ENCODE peak calls at places on chromosomes 5 and 9, in nine cellular contexts. One of them, this sample, is unnamed.
A peak's percentile ranks its signal among the peaks of the same experiment; 100 is the strongest.

GRCh38 chr5:98899456-98899855 is 29.4 kb downstream of the CHD1 start:
- DNase-seq in OCI-LY7: no peak
- DNase-seq in fibroblast of mammary gland: no peak
- DNase-seq in transverse colon: no peak
- DNase-seq in upper lobe of right lung: no peak
- DNase-seq in uterus: no peak
- DNase-seq in Calu3: no peak
- DNase-seq in vagina: no peak
- DNase-seq in mucosa of descending colon: no peak
- DNase-seq in this sample: no peak

GRCh38 chr9:36308281-36308680 is 50.0 kb upstream of the GNE start:
- DNase-seq in upper lobe of right lung: no peak
- DNase-seq in OCI-LY7: no peak
- DNase-seq in Calu3: no peak
- DNase-seq in uterus: no peak
- DNase-seq in mucosa of descending colon: no peak
- DNase-seq in vagina: no peak
- DNase-seq in fibroblast of mammary gland: no peak
- DNase-seq in transverse colon: no peak
- DNase-seq in this sample: no peak

GRCh38 chr9:80437825-80438224 is 866.1 kb downstream of the TLE4 start:
- DNase-seq in Calu3: no peak
- DNase-seq in transverse colon: no peak
- DNase-seq in OCI-LY7: no peak
- DNase-seq in mucosa of descending colon: no peak
- DNase-seq in upper lobe of right lung: no peak
- DNase-seq in vagina: no peak
- DNase-seq in uterus: no peak
- DNase-seq in fibroblast of mammary gland: no peak
- DNase-seq in this sample: no peak

GRCh38 chr5:154084255-154084654 is 45.5 kb downstream of the MFAP3 start:
- DNase-seq in transverse colon: no peak
- DNase-seq in OCI-LY7: no peak
- DNase-seq in uterus: no peak
- DNase-seq in mucosa of descending colon: no peak
- DNase-seq in Calu3: no peak
- DNase-seq in fibroblast of mammary gland: no peak
- DNase-seq in upper lobe of right lung: no peak
- DNase-seq in vagina: no peak
- DNase-seq in this sample: no peak

GRCh38 chr9:17742065-17742464 is 163.2 kb downstream of the SH3GL2 start:
- DNase-seq in mucosa of descending colon: no peak
- DNase-seq in Calu3: no peak
- DNase-seq in transverse colon: no peak
- DNase-seq in upper lobe of right lung: no peak
- DNase-seq in vagina: no peak
- DNase-seq in fibroblast of mammary gland: no peak
- DNase-seq in OCI-LY7: no peak
- DNase-seq in uterus: no peak
- DNase-seq in this sample: no peak

GRCh38 chr9:77663754-77664153 is 15.6 kb upstream of the GNA14 start:
- DNase-seq in uterus: no peak
- DNase-seq in mucosa of descending colon: peak; percentile 42
- DNase-seq in upper lobe of right lung: no peak
- DNase-seq in vagina: no peak
- DNase-seq in fibroblast of mammary gland: peak; percentile 35
- DNase-seq in Calu3: peak; percentile 64
- DNase-seq in OCI-LY7: no peak
- DNase-seq in transverse colon: peak; percentile 54
- DNase-seq in this sample: no peak

GRCh38 chr5:162768962-162769464 is 668.4 kb upstream of the CCNG1 start:
- DNase-seq in OCI-LY7: no peak
- DNase-seq in Calu3: no peak
- DNase-seq in transverse colon: no peak
- DNase-seq in vagina: no peak
- DNase-seq in mucosa of descending colon: no peak
- DNase-seq in upper lobe of right lung: no peak
- DNase-seq in uterus: no peak
- DNase-seq in fibroblast of mammary gland: no peak
- DNase-seq in this sample: no peak

GRCh38 chr5:77958642-77959315 is 182.6 kb upstream of the TBCA start:
- DNase-seq in OCI-LY7: no peak
- DNase-seq in Calu3: no peak
- DNase-seq in transverse colon: no peak
- DNase-seq in fibroblast of mammary gland: no peak
- DNase-seq in uterus: no peak
- DNase-seq in vagina: no peak
- DNase-seq in upper lobe of right lung: no peak
- DNase-seq in mucosa of descending colon: no peak
- DNase-seq in this sample: no peak

GRCh38 chr5:126341906-126342625 is 81.1 kb upstream of the GRAMD2B start:
- DNase-seq in uterus: no peak
- DNase-seq in fibroblast of mammary gland: no peak
- DNase-seq in Calu3: no peak
- DNase-seq in transverse colon: no peak
- DNase-seq in mucosa of descending colon: no peak
- DNase-seq in vagina: no peak
- DNase-seq in upper lobe of right lung: no peak
- DNase-seq in OCI-LY7: no peak
- DNase-seq in this sample: no peak

GRCh38 chr5:27137329-27137728 is 98.9 kb upstream of the CDH9 start:
- DNase-seq in uterus: no peak
- DNase-seq in OCI-LY7: no peak
- DNase-seq in upper lobe of right lung: no peak
- DNase-seq in fibroblast of mammary gland: no peak
- DNase-seq in mucosa of descending colon: no peak
- DNase-seq in transverse colon: no peak
- DNase-seq in Calu3: no peak
- DNase-seq in vagina: no peak
- DNase-seq in this sample: no peak

GRCh38 chr5:19314840-19315239 is 673.2 kb downstream of the CDH18 start:
- DNase-seq in mucosa of descending colon: no peak
- DNase-seq in fibroblast of mammary gland: no peak
- DNase-seq in OCI-LY7: no peak
- DNase-seq in vagina: no peak
- DNase-seq in uterus: no peak
- DNase-seq in Calu3: peak; percentile 16
- DNase-seq in upper lobe of right lung: no peak
- DNase-seq in transverse colon: no peak
- DNase-seq in this sample: no peak

GRCh38 chr5:110070836-110071235 is 381.1 kb downstream of the MAN2A1 start:
- DNase-seq in mucosa of descending colon: no peak
- DNase-seq in fibroblast of mammary gland: peak; percentile 14
- DNase-seq in Calu3: no peak
- DNase-seq in uterus: no peak
- DNase-seq in upper lobe of right lung: no peak
- DNase-seq in OCI-LY7: no peak
- DNase-seq in transverse colon: no peak
- DNase-seq in vagina: no peak
- DNase-seq in this sample: no peak

GRCh38 chr5:1363160-1363559 is 18.3 kb upstream of the CLPTM1L start:
- DNase-seq in mucosa of descending colon: no peak
- DNase-seq in OCI-LY7: peak; percentile 22
- DNase-seq in upper lobe of right lung: no peak
- DNase-seq in uterus: no peak
- DNase-seq in vagina: no peak
- DNase-seq in transverse colon: no peak
- DNase-seq in Calu3: no peak
- DNase-seq in fibroblast of mammary gland: no peak
- DNase-seq in this sample: no peak
- TF ChIP-seq CTCF in mucosa of descending colon: no peak
- TF ChIP-seq CTCF in OCI-LY7: peak; percentile 18
- TF ChIP-seq CTCF in upper lobe of right lung: no peak
- TF ChIP-seq CTCF in uterus: no peak
- TF ChIP-seq CTCF in vagina: no peak
- TF ChIP-seq CTCF in transverse colon: no peak
- TF ChIP-seq CTCF in Calu3: no peak
- TF ChIP-seq CTCF in fibroblast of mammary gland: no peak
- TF ChIP-seq CTCF in this sample: no peak

DNA sequence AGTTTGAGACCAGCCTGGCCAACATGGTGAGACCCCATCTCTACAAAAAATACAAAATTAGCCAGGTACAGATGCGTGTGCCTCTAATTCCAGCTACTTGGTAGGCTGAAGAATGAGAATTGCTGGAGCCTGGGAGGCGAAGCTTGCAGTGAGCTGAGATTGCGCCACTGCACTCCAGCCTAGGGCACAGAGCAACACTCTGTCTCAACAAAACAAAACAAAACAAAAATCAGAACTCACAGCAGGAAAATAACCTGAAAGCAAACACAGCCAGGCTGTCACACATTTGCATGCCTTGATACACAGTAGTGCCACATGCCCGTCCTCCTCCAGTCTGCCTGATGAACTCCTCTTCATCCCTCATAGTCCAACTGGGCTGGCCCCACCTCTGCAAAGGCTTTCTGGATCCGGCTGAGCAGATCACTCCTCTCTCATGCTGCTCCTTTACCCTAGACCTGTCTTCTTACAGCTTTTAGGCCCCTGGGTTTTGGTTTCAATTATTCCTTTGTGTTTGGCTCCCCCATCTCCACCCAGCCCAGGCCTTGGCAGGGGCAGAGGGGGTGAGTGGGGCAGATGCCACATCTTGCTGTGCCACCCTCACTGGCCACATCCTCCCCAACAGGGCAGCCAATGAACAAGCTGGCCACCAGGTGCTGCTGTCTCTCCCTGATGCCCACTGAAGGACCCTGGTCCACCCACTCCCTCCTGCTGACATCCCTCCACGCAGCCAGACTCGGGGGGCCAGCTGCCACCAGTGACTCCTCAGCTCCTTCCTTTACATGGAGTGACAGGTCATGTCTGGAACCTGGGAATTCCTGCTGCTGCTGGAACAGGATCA is 62.0 kb upstream of the GGTA1 start:
- DNase-seq in uterus: no peak
- DNase-seq in transverse colon: no peak
- DNase-seq in fibroblast of mammary gland: no peak
- DNase-seq in OCI-LY7: no peak
- DNase-seq in upper lobe of right lung: no peak
- DNase-seq in vagina: no peak
- DNase-seq in mucosa of descending colon: no peak
- DNase-seq in Calu3: no peak
- DNase-seq in this sample: no peak
- TF ChIP-seq CTCF in uterus: no peak
- TF ChIP-seq CTCF in transverse colon: no peak
- TF ChIP-seq CTCF in fibroblast of mammary gland: no peak
- TF ChIP-seq CTCF in OCI-LY7: no peak
- TF ChIP-seq CTCF in upper lobe of right lung: no peak
- TF ChIP-seq CTCF in vagina: no peak
- TF ChIP-seq CTCF in mucosa of descending colon: no peak
- TF ChIP-seq CTCF in Calu3: no peak
- TF ChIP-seq CTCF in this sample: no peak

GRCh38 chr9:18939943-18940342 is 93.1 kb downstream of the SAXO1 start:
- DNase-seq in mucosa of descending colon: no peak
- DNase-seq in uterus: no peak
- DNase-seq in OCI-LY7: no peak
- DNase-seq in upper lobe of right lung: no peak
- DNase-seq in vagina: no peak
- DNase-seq in fibroblast of mammary gland: no peak
- DNase-seq in transverse colon: no peak
- DNase-seq in Calu3: no peak
- DNase-seq in this sample: no peak

GRCh38 chr9:18935521-18935920 is 97.5 kb downstream of the SAXO1 start:
- DNase-seq in OCI-LY7: no peak
- DNase-seq in mucosa of descending colon: no peak
- DNase-seq in Calu3: no peak
- DNase-seq in upper lobe of right lung: no peak
- DNase-seq in transverse colon: no peak
- DNase-seq in vagina: no peak
- DNase-seq in uterus: no peak
- DNase-seq in fibroblast of mammary gland: no peak
- DNase-seq in this sample: no peak

GRCh38 chr9:18942801-18943200 is 90.2 kb downstream of the SAXO1 start:
- DNase-seq in mucosa of descending colon: no peak
- DNase-seq in transverse colon: no peak
- DNase-seq in OCI-LY7: no peak
- DNase-seq in fibroblast of mammary gland: no peak
- DNase-seq in vagina: no peak
- DNase-seq in uterus: no peak
- DNase-seq in Calu3: no peak
- DNase-seq in upper lobe of right lung: no peak
- DNase-seq in this sample: no peak

GRCh38 chr9:18936094-18936871 is 96.7 kb downstream of the SAXO1 start:
- DNase-seq in vagina: no peak
- DNase-seq in transverse colon: no peak
- DNase-seq in Calu3: no peak
- DNase-seq in uterus: no peak
- DNase-seq in OCI-LY7: no peak
- DNase-seq in fibroblast of mammary gland: no peak
- DNase-seq in upper lobe of right lung: no peak
- DNase-seq in mucosa of descending colon: no peak
- DNase-seq in this sample: no peak

GRCh38 chr9:18941060-18941746 is 91.8 kb downstream of the SAXO1 start:
- DNase-seq in uterus: no peak
- DNase-seq in vagina: no peak
- DNase-seq in fibroblast of mammary gland: no peak
- DNase-seq in mucosa of descending colon: no peak
- DNase-seq in Calu3: no peak
- DNase-seq in upper lobe of right lung: no peak
- DNase-seq in OCI-LY7: no peak
- DNase-seq in transverse colon: no peak
- DNase-seq in this sample: no peak
- TF ChIP-seq CTCF in uterus: no peak
- TF ChIP-seq CTCF in vagina: no peak
- TF ChIP-seq CTCF in fibroblast of mammary gland: no peak
- TF ChIP-seq CTCF in mucosa of descending colon: no peak
- TF ChIP-seq CTCF in Calu3: no peak
- TF ChIP-seq CTCF in upper lobe of right lung: no peak
- TF ChIP-seq CTCF in OCI-LY7: no peak
- TF ChIP-seq CTCF in transverse colon: no peak
- TF ChIP-seq CTCF in this sample: no peak

GRCh38 chr9:128102861-128103588 is 24.5 kb downstream of the PTGES2 start:
- DNase-seq in upper lobe of right lung: no peak
- DNase-seq in vagina: no peak
- DNase-seq in Calu3: no peak
- DNase-seq in fibroblast of mammary gland: no peak
- DNase-seq in uterus: peak; percentile 66
- DNase-seq in mucosa of descending colon: peak; percentile 36
- DNase-seq in transverse colon: no peak
- DNase-seq in OCI-LY7: no peak
- DNase-seq in this sample: no peak

GRCh38 chr9:128102196-128102595 is 25.3 kb downstream of the PTGES2 start:
- DNase-seq in upper lobe of right lung: no peak
- DNase-seq in OCI-LY7: no peak
- DNase-seq in vagina: no peak
- DNase-seq in transverse colon: no peak
- DNase-seq in mucosa of descending colon: peak; percentile 31
- DNase-seq in uterus: no peak
- DNase-seq in Calu3: no peak
- DNase-seq in fibroblast of mammary gland: no peak
- DNase-seq in this sample: no peak

GRCh38 chr9:128104171-128104618 is 23.3 kb downstream of the PTGES2 start:
- DNase-seq in vagina: no peak
- DNase-seq in Calu3: no peak
- DNase-seq in mucosa of descending colon: peak; percentile 76
- DNase-seq in fibroblast of mammary gland: no peak
- DNase-seq in transverse colon: peak; percentile 73
- DNase-seq in uterus: no peak
- DNase-seq in upper lobe of right lung: no peak
- DNase-seq in OCI-LY7: no peak
- DNase-seq in this sample: no peak

GRCh38 chr9:128101690-128102089 is 25.8 kb downstream of the PTGES2 start:
- DNase-seq in vagina: no peak
- DNase-seq in OCI-LY7: no peak
- DNase-seq in uterus: no peak
- DNase-seq in Calu3: no peak
- DNase-seq in fibroblast of mammary gland: no peak
- DNase-seq in mucosa of descending colon: peak; percentile 25
- DNase-seq in upper lobe of right lung: no peak
- DNase-seq in transverse colon: no peak
- DNase-seq in this sample: no peak

GRCh38 chr9:128103589-128103962 is 24.0 kb downstream of the PTGES2 start:
- DNase-seq in vagina: no peak
- DNase-seq in upper lobe of right lung: no peak
- DNase-seq in Calu3: no peak
- DNase-seq in fibroblast of mammary gland: no peak
- DNase-seq in transverse colon: no peak
- DNase-seq in uterus: no peak
- DNase-seq in OCI-LY7: peak; percentile 47
- DNase-seq in mucosa of descending colon: peak; percentile 47
- DNase-seq in this sample: no peak
- TF ChIP-seq CTCF in vagina: no peak
- TF ChIP-seq CTCF in upper lobe of right lung: peak; percentile 15
- TF ChIP-seq CTCF in Calu3: no peak
- TF ChIP-seq CTCF in fibroblast of mammary gland: no peak
- TF ChIP-seq CTCF in transverse colon: no peak
- TF ChIP-seq CTCF in uterus: no peak
- TF ChIP-seq CTCF in OCI-LY7: peak; percentile 74
- TF ChIP-seq CTCF in mucosa of descending colon: no peak
- TF ChIP-seq CTCF in this sample: no peak